ENCODE peak calls at places on chromosomes 13 and 19, in four cellular contexts. One of them, this sample, is unnamed.

GRCh38 chr19:18205180-18205915 is 1.5 kb upstream of the RAB3A start:
- DNase-seq in spleen: peak; percentile 94
- DNase-seq in psoas muscle: peak; percentile 85
- DNase-seq in brain microvascular endothelial cell: peak; percentile 77
- DNase-seq in this sample: no peak

GRCh38 chr19:3360494-3361383 is 5.6 kb upstream of the NFIC start:
- DNase-seq in spleen: peak; percentile 93
- DNase-seq in psoas muscle: peak; percentile 72
- DNase-seq in brain microvascular endothelial cell: no peak
- DNase-seq in this sample: no peak

GRCh38 chr19:36113895-36114762 is 546 bp downstream of the POLR2I start:
- DNase-seq in spleen: peak; percentile 84
- DNase-seq in psoas muscle: peak; percentile 33
- DNase-seq in brain microvascular endothelial cell: peak; percentile 15
- DNase-seq in this sample: no peak

GRCh38 chr19:33294058-33294798 is 8.1 kb downstream of the CEBPA start:
- DNase-seq in spleen: peak; percentile 69
- DNase-seq in psoas muscle: no peak
- DNase-seq in brain microvascular endothelial cell: no peak
- DNase-seq in this sample: no peak

GRCh38 chr19:53977429-53977990 is 13.9 kb upstream of the CACNG6 start:
- DNase-seq in spleen: no peak
- DNase-seq in psoas muscle: peak; percentile 73
- DNase-seq in brain microvascular endothelial cell: peak; percentile 85
- DNase-seq in this sample: peak; percentile 41

GRCh38 chr13:107351305-107351704 is 783.4 kb upstream of the ARGLU1 start:
- DNase-seq in spleen: no peak
- DNase-seq in psoas muscle: no peak
- DNase-seq in brain microvascular endothelial cell: peak; percentile 58
- DNase-seq in this sample: no peak

GRCh38 chr13:67013709-67014108 is 216.4 kb downstream of the PCDH9 start:
- DNase-seq in spleen: no peak
- DNase-seq in psoas muscle: no peak
- DNase-seq in brain microvascular endothelial cell: no peak
- DNase-seq in this sample: no peak

GRCh38 chr13:100608906-100609305 is 20.3 kb upstream of the GGACT start:
- DNase-seq in spleen: no peak
- DNase-seq in psoas muscle: no peak
- DNase-seq in brain microvascular endothelial cell: peak; percentile 12
- DNase-seq in this sample: no peak

GRCh38 chr19:49425922-49426592 is 869 bp downstream of the GFY start:
- DNase-seq in spleen: no peak
- DNase-seq in psoas muscle: no peak
- DNase-seq in brain microvascular endothelial cell: no peak
- DNase-seq in this sample: no peak

DNA sequence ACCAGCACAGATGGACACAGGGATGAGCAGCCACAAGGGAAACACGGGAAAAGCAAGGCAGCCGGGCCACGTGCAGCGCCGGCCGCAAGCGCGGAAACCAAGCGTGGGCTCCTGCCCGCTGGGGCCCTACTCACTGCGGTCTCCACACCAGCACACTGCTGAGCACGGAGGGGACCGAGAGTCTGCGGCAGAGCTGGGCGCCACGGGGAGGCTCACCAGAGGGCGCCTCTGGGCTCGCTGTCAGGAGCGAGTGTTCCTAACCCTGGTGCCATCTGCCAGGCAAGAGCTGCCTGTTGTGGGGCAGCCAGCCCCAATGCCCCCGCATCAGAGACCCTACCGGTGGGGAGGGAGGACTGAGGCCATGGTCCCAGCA is 26.5 kb downstream of the MPND start:
- DNase-seq in spleen: peak; percentile 93
- DNase-seq in psoas muscle: peak; percentile 42
- DNase-seq in brain microvascular endothelial cell: no peak
- DNase-seq in this sample: no peak
- H3K4me3 ChIP-seq in spleen: peak overlapping the region; percentile 18
- H3K4me3 ChIP-seq in psoas muscle: peak overlapping the region; percentile 43
- H3K4me3 ChIP-seq in brain microvascular endothelial cell: no peak overlapping the region
- H3K4me3 ChIP-seq in this sample: no peak overlapping the region

GRCh38 chr19:1105873-1106840 is 2.4 kb downstream of the GPX4 start:
- DNase-seq in spleen: peak; percentile 82
- DNase-seq in psoas muscle: no peak
- DNase-seq in brain microvascular endothelial cell: no peak
- DNase-seq in this sample: no peak
- H3K4me3 ChIP-seq in spleen: no peak overlapping the region
- H3K4me3 ChIP-seq in psoas muscle: peak overlapping the region; percentile 88
- H3K4me3 ChIP-seq in brain microvascular endothelial cell: no peak overlapping the region
- H3K4me3 ChIP-seq in this sample: peak overlapping the region; percentile 63

GRCh38 chr13:20703785-20704458 is 423 bp downstream of the IL17D start:
- DNase-seq in spleen: peak; percentile 95
- DNase-seq in psoas muscle: peak; percentile 78
- DNase-seq in brain microvascular endothelial cell: peak; percentile 43
- DNase-seq in this sample: no peak

GRCh38 chr13:20702945-20703784 is at the start of gene IL17D:
- DNase-seq in spleen: peak; percentile 85
- DNase-seq in psoas muscle: peak; percentile 33
- DNase-seq in brain microvascular endothelial cell: no peak
- DNase-seq in this sample: no peak

GRCh38 chr13:20700288-20700687 is 3.2 kb upstream of the IL17D start:
- DNase-seq in spleen: no peak
- DNase-seq in psoas muscle: no peak
- DNase-seq in brain microvascular endothelial cell: no peak
- DNase-seq in this sample: no peak

GRCh38 chr13:20704459-20705069 is 1.1 kb downstream of the IL17D start:
- DNase-seq in spleen: no peak
- DNase-seq in psoas muscle: no peak
- DNase-seq in brain microvascular endothelial cell: no peak
- DNase-seq in this sample: no peak

GRCh38 chr13:20702530-20702929 is 969 bp upstream of the IL17D start:
- DNase-seq in spleen: no peak
- DNase-seq in psoas muscle: no peak
- DNase-seq in brain microvascular endothelial cell: no peak
- DNase-seq in this sample: no peak
- H3K4me3 ChIP-seq in spleen: peak overlapping the region; percentile 53
- H3K4me3 ChIP-seq in psoas muscle: peak overlapping the region; percentile 79
- H3K4me3 ChIP-seq in brain microvascular endothelial cell: peak overlapping the region; percentile 71
- H3K4me3 ChIP-seq in this sample: peak overlapping the region; percentile 62

DNA sequence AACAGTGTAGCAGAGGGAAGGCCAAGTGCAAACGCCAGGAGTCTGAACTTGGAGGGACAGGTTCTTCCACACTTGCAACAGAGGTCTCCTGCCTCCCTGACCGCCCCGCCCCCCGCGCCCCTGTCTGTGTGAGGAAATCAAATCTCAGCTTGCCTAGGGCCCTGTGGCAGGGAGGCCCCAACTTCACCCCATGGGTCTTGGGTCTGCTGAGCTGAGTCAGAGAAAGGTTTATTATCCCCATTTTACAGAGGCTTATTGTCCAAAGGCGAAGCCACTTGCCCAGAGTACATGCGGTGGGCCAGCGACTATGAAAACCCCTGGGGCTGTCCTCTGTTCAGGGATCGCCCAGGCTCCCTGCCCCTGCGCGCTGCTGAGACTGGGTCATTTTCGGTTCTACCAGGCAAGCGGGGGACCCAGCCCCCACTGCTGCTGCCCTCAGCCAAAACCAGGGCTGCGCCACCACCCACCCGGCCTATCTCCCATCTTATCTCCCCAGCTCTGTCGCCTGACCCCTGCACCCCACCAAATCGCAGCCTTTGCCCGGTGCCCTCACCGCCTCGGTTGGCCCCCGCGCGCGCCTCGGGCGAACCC is 956 bp upstream of the CERS4 start:
- DNase-seq in spleen: no peak
- DNase-seq in psoas muscle: peak; percentile 42
- DNase-seq in brain microvascular endothelial cell: no peak
- DNase-seq in this sample: no peak
- H3K4me3 ChIP-seq in spleen: peak overlapping the region; percentile 70
- H3K4me3 ChIP-seq in psoas muscle: peak overlapping the region; percentile 73
- H3K4me3 ChIP-seq in brain microvascular endothelial cell: no peak overlapping the region
- H3K4me3 ChIP-seq in this sample: peak overlapping the region; percentile 22

This sample was measured in HFF-Myc.